ENCODE peak calls at places on chromosomes 3 and 15, in nine cellular contexts. One of them, this sample, is unnamed.

GRCh38 chr3:77134801-77135200 is 94.9 kb downstream of the ROBO2 start:
- DNase-seq in SK-N-SH: no peak
- DNase-seq in fibroblast of pulmonary artery: no peak
- DNase-seq in gastrocnemius medialis: no peak
- DNase-seq in IMR-90: no peak
- DNase-seq in coronary artery: no peak
- DNase-seq in H1: no peak
- DNase-seq in left ventricle myocardium inferior: no peak
- DNase-seq in iPS DF 6.9: no peak
- DNase-seq in this sample: no peak

GRCh38 chr3:49028298-49028672 is 913 bp downstream of the IMPDH2 start:
- DNase-seq in SK-N-SH: peak; percentile 4
- DNase-seq in fibroblast of pulmonary artery: no peak
- DNase-seq in gastrocnemius medialis: no peak
- DNase-seq in IMR-90: no peak
- DNase-seq in coronary artery: no peak
- DNase-seq in H1: no peak
- DNase-seq in left ventricle myocardium inferior: no peak
- DNase-seq in iPS DF 6.9: no peak
- DNase-seq in this sample: no peak

GRCh38 chr15:78360426-78360825 is 20.3 kb downstream of the CRABP1 start:
- DNase-seq in SK-N-SH: peak; percentile 41
- DNase-seq in fibroblast of pulmonary artery: no peak
- DNase-seq in gastrocnemius medialis: peak; percentile 30
- DNase-seq in IMR-90: no peak
- DNase-seq in coronary artery: no peak
- DNase-seq in H1: no peak
- DNase-seq in left ventricle myocardium inferior: peak; percentile 34
- DNase-seq in iPS DF 6.9: no peak
- DNase-seq in this sample: no peak

GRCh38 chr3:126512026-126512425 is 5.5 kb downstream of the UROC1 start:
- DNase-seq in SK-N-SH: no peak
- DNase-seq in fibroblast of pulmonary artery: no peak
- DNase-seq in gastrocnemius medialis: no peak
- DNase-seq in IMR-90: no peak
- DNase-seq in coronary artery: no peak
- DNase-seq in H1: no peak
- DNase-seq in left ventricle myocardium inferior: no peak
- DNase-seq in iPS DF 6.9: no peak
- DNase-seq in this sample: no peak

GRCh38 chr15:50925281-50925680 is 16.8 kb downstream of the AP4E1 start:
- DNase-seq in SK-N-SH: no peak
- DNase-seq in fibroblast of pulmonary artery: no peak
- DNase-seq in gastrocnemius medialis: no peak
- DNase-seq in IMR-90: no peak
- DNase-seq in coronary artery: no peak
- DNase-seq in H1: no peak
- DNase-seq in left ventricle myocardium inferior: no peak
- DNase-seq in iPS DF 6.9: no peak
- DNase-seq in this sample: peak; percentile 34

GRCh38 chr15:60757273-60757672 is 278.3 kb upstream of the ICE2 start:
- DNase-seq in SK-N-SH: no peak
- DNase-seq in fibroblast of pulmonary artery: no peak
- DNase-seq in gastrocnemius medialis: no peak
- DNase-seq in IMR-90: no peak
- DNase-seq in coronary artery: no peak
- DNase-seq in H1: no peak
- DNase-seq in left ventricle myocardium inferior: no peak
- DNase-seq in iPS DF 6.9: no peak
- DNase-seq in this sample: no peak

GRCh38 chr3:4821331-4821730 is 157.9 kb upstream of the BHLHE40 start:
- DNase-seq in SK-N-SH: no peak
- DNase-seq in fibroblast of pulmonary artery: no peak
- DNase-seq in gastrocnemius medialis: no peak
- DNase-seq in IMR-90: no peak
- DNase-seq in coronary artery: no peak
- DNase-seq in H1: no peak
- DNase-seq in left ventricle myocardium inferior: no peak
- DNase-seq in iPS DF 6.9: no peak
- DNase-seq in this sample: no peak

GRCh38 chr3:169992781-169993180 is 26.2 kb downstream of the SEC62 start:
- DNase-seq in SK-N-SH: no peak
- DNase-seq in fibroblast of pulmonary artery: no peak
- DNase-seq in gastrocnemius medialis: no peak
- DNase-seq in IMR-90: no peak
- DNase-seq in coronary artery: no peak
- DNase-seq in H1: no peak
- DNase-seq in left ventricle myocardium inferior: no peak
- DNase-seq in iPS DF 6.9: no peak
- DNase-seq in this sample: no peak

DNA sequence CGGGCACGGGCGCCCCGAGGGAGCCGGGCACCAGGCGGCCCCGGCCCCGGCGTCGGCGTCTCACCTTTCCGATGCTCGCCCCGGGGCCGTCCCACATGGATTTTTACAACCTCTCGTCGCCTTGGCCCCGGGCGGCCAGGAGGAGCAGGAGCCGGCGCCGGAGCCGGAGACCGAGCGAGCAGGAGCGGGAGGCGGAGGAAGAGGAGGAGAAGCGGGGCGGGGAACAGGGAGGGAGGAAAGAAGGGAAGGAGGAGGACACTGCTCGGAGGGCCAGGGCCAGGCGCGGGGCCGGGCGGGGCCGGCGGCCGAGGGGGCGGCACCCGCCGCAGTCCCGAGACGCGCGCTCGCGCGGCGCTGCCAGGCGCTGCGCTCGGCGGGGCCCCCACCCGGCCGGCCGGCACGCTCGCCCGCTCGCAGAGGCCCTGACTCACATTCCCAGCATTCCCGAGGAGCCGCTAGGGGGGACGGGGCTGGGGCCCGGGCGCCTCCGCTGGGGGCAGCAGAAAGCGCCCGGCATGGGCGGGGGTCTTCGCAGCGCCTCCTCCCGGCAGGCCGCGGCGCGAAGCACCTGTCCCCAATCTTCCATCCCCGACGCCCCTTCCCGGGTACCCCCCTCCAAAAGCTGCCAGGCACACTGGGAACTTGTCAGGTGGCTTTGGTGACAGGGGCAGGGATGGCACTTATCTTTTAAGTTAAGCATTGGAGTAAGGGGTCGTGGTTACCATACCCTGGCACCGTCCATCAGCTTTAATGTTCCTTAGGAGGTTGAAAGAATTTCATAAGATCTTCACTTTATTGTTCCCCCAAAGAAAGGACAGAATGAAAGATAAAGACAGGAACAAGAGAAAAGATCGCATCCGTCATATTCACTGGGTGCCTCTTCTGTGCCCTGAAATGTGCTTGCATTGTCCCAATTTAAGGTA is at the start of gene ERC2:
- DNase-seq in SK-N-SH: peak; percentile 92
- DNase-seq in fibroblast of pulmonary artery: peak; percentile 17
- DNase-seq in gastrocnemius medialis: no peak
- DNase-seq in IMR-90: no peak
- DNase-seq in coronary artery: no peak
- DNase-seq in H1: peak; percentile 75
- DNase-seq in left ventricle myocardium inferior: peak; percentile 27
- DNase-seq in iPS DF 6.9: peak; percentile 58
- DNase-seq in this sample: no peak
- H3K4me3 ChIP-seq in SK-N-SH: peak within 1 kb of the TSS; percentile 65
- H3K4me3 ChIP-seq in fibroblast of pulmonary artery: peak within 1 kb of the TSS; percentile 46
- H3K4me3 ChIP-seq in gastrocnemius medialis: peak within 1 kb of the TSS; percentile 49
- H3K4me3 ChIP-seq in IMR-90: peak within 1 kb of the TSS; percentile 26
- H3K4me3 ChIP-seq in coronary artery: peak within 1 kb of the TSS; percentile 71
- H3K4me3 ChIP-seq in H1: peak within 1 kb of the TSS; percentile 97
- H3K4me3 ChIP-seq in left ventricle myocardium inferior: peak within 1 kb of the TSS; percentile 70
- H3K4me3 ChIP-seq in iPS DF 6.9: peak within 1 kb of the TSS; percentile 90
- H3K4me3 ChIP-seq in this sample: peak within 1 kb of the TSS; percentile 49

GRCh38 chr3:12300137-12300536 is 11.3 kb downstream of the PPARG start:
- DNase-seq in SK-N-SH: no peak
- DNase-seq in fibroblast of pulmonary artery: no peak
- DNase-seq in gastrocnemius medialis: no peak
- DNase-seq in IMR-90: no peak
- DNase-seq in coronary artery: no peak
- DNase-seq in H1: no peak
- DNase-seq in left ventricle myocardium inferior: no peak
- DNase-seq in iPS DF 6.9: no peak
- DNase-seq in this sample: no peak

GRCh38 chr3:12301513-12301912 is 12.6 kb downstream of the PPARG start:
- DNase-seq in SK-N-SH: no peak
- DNase-seq in fibroblast of pulmonary artery: no peak
- DNase-seq in gastrocnemius medialis: no peak
- DNase-seq in IMR-90: no peak
- DNase-seq in coronary artery: no peak
- DNase-seq in H1: no peak
- DNase-seq in left ventricle myocardium inferior: no peak
- DNase-seq in iPS DF 6.9: no peak
- DNase-seq in this sample: no peak

GRCh38 chr3:12299026-12299425 is 10.2 kb downstream of the PPARG start:
- DNase-seq in SK-N-SH: no peak
- DNase-seq in fibroblast of pulmonary artery: no peak
- DNase-seq in gastrocnemius medialis: no peak
- DNase-seq in IMR-90: no peak
- DNase-seq in coronary artery: no peak
- DNase-seq in H1: no peak
- DNase-seq in left ventricle myocardium inferior: no peak
- DNase-seq in iPS DF 6.9: no peak
- DNase-seq in this sample: no peak

GRCh38 chr3:12302564-12302963 is 13.7 kb downstream of the PPARG start:
- DNase-seq in SK-N-SH: no peak
- DNase-seq in fibroblast of pulmonary artery: no peak
- DNase-seq in gastrocnemius medialis: no peak
- DNase-seq in IMR-90: peak; percentile 47
- DNase-seq in coronary artery: no peak
- DNase-seq in H1: no peak
- DNase-seq in left ventricle myocardium inferior: no peak
- DNase-seq in iPS DF 6.9: no peak
- DNase-seq in this sample: no peak

GRCh38 chr3:12301031-12301430 is 12.2 kb downstream of the PPARG start:
- DNase-seq in SK-N-SH: no peak
- DNase-seq in fibroblast of pulmonary artery: no peak
- DNase-seq in gastrocnemius medialis: no peak
- DNase-seq in IMR-90: no peak
- DNase-seq in coronary artery: no peak
- DNase-seq in H1: no peak
- DNase-seq in left ventricle myocardium inferior: no peak
- DNase-seq in iPS DF 6.9: no peak
- DNase-seq in this sample: no peak
- H3K4me3 ChIP-seq in SK-N-SH: no peak overlapping the region
- H3K4me3 ChIP-seq in fibroblast of pulmonary artery: no peak overlapping the region
- H3K4me3 ChIP-seq in gastrocnemius medialis: no peak overlapping the region
- H3K4me3 ChIP-seq in IMR-90: no peak overlapping the region
- H3K4me3 ChIP-seq in coronary artery: no peak overlapping the region
- H3K4me3 ChIP-seq in H1: no peak overlapping the region
- H3K4me3 ChIP-seq in left ventricle myocardium inferior: no peak overlapping the region
- H3K4me3 ChIP-seq in iPS DF 6.9: no peak overlapping the region
- H3K4me3 ChIP-seq in this sample: no peak overlapping the region

GRCh38 chr15:63940956-63941620 is 105.2 kb downstream of the DAPK2 start:
- DNase-seq in SK-N-SH: peak; percentile 48
- DNase-seq in fibroblast of pulmonary artery: no peak
- DNase-seq in gastrocnemius medialis: no peak
- DNase-seq in IMR-90: no peak
- DNase-seq in coronary artery: no peak
- DNase-seq in H1: no peak
- DNase-seq in left ventricle myocardium inferior: no peak
- DNase-seq in iPS DF 6.9: no peak
- DNase-seq in this sample: no peak

GRCh38 chr15:63941698-63942465 is 104.4 kb downstream of the DAPK2 start:
- DNase-seq in SK-N-SH: no peak
- DNase-seq in fibroblast of pulmonary artery: no peak
- DNase-seq in gastrocnemius medialis: no peak
- DNase-seq in IMR-90: no peak
- DNase-seq in coronary artery: no peak
- DNase-seq in H1: no peak
- DNase-seq in left ventricle myocardium inferior: no peak
- DNase-seq in iPS DF 6.9: no peak
- DNase-seq in this sample: no peak

GRCh38 chr15:63943829-63944680 is 102.2 kb downstream of the DAPK2 start:
- DNase-seq in SK-N-SH: no peak
- DNase-seq in fibroblast of pulmonary artery: no peak
- DNase-seq in gastrocnemius medialis: no peak
- DNase-seq in IMR-90: no peak
- DNase-seq in coronary artery: no peak
- DNase-seq in H1: no peak
- DNase-seq in left ventricle myocardium inferior: no peak
- DNase-seq in iPS DF 6.9: no peak
- DNase-seq in this sample: no peak

GRCh38 chr15:63944681-63944955 is 101.7 kb downstream of the DAPK2 start:
- DNase-seq in SK-N-SH: no peak
- DNase-seq in fibroblast of pulmonary artery: no peak
- DNase-seq in gastrocnemius medialis: no peak
- DNase-seq in IMR-90: no peak
- DNase-seq in coronary artery: no peak
- DNase-seq in H1: no peak
- DNase-seq in left ventricle myocardium inferior: no peak
- DNase-seq in iPS DF 6.9: no peak
- DNase-seq in this sample: no peak

DNA sequence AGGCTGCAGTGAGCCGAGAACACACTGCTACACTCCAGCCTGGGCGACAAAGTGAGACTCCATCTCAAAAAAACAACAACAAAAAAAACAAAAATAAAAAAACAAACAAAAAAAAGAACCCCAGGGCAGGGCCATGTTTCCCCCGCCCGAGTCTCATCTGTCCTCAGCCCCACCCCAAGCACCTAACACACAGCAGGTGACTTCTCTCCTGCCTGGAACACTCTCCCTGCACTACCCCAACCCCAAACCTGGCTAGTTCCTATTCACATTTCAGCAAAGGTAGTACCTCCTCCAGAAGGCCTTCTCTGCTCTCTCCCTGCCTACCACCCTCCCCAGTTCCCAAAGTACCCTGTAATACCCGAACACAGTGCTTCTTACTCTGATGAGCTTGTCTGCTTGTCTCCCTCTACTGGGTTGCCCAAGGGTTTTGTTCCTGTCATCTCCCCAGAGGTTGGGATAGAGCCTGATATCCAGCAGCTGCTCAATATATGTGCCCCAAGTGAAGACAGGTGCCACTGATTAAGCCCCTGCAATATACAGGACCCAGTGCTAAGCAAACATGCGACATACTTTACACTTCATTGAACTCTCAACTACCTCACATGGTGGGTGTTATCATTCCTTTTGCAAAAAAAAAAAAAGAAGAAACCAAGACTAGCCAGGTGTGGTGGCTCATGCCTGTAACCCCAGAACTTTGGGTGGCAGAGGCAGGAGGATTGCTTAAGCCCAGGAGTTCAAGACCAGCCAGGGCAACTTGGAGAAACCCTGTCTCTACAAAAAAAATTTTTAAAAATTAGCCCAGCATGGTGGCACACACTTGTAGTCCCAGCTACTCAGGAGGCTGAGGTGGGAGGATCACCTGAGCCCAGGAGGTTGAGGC is 103.6 kb downstream of the DAPK2 start:
- DNase-seq in SK-N-SH: no peak
- DNase-seq in fibroblast of pulmonary artery: no peak
- DNase-seq in gastrocnemius medialis: no peak
- DNase-seq in IMR-90: no peak
- DNase-seq in coronary artery: no peak
- DNase-seq in H1: no peak
- DNase-seq in left ventricle myocardium inferior: no peak
- DNase-seq in iPS DF 6.9: no peak
- DNase-seq in this sample: no peak
- H3K4me3 ChIP-seq in SK-N-SH: no peak overlapping the region
- H3K4me3 ChIP-seq in fibroblast of pulmonary artery: no peak overlapping the region
- H3K4me3 ChIP-seq in gastrocnemius medialis: no peak overlapping the region
- H3K4me3 ChIP-seq in IMR-90: no peak overlapping the region
- H3K4me3 ChIP-seq in coronary artery: no peak overlapping the region
- H3K4me3 ChIP-seq in H1: no peak overlapping the region
- H3K4me3 ChIP-seq in left ventricle myocardium inferior: no peak overlapping the region
- H3K4me3 ChIP-seq in iPS DF 6.9: no peak overlapping the region
- H3K4me3 ChIP-seq in this sample: no peak overlapping the region

DNA sequence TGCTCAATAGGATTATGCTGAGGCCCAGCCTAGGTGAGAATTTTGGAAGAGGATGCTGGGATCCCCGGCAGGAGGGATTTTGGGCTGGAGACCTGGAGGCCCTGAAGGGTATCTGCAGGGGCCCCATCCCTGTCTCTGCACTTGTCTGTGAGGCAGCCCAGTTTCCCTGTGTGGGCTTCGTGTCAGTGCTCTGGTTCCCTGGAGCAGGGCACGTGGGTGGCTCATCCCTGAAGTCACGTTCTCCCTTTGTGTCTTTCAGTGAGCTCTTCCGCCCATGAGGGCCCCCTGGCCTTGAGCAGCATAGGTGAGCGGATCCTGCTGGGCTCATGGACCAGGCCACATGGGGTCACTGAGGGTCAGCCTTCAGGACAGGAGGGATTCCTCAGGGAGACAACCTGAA is 217.9 kb downstream of the SNRPN start:
- DNase-seq in SK-N-SH: no peak
- DNase-seq in fibroblast of pulmonary artery: no peak
- DNase-seq in gastrocnemius medialis: no peak
- DNase-seq in IMR-90: no peak
- DNase-seq in coronary artery: no peak
- DNase-seq in H1: no peak
- DNase-seq in left ventricle myocardium inferior: no peak
- DNase-seq in iPS DF 6.9: no peak
- DNase-seq in this sample: no peak
- H3K4me3 ChIP-seq in SK-N-SH: no peak overlapping the region
- H3K4me3 ChIP-seq in fibroblast of pulmonary artery: no peak overlapping the region
- H3K4me3 ChIP-seq in gastrocnemius medialis: no peak overlapping the region
- H3K4me3 ChIP-seq in IMR-90: no peak overlapping the region
- H3K4me3 ChIP-seq in coronary artery: no peak overlapping the region
- H3K4me3 ChIP-seq in H1: no peak overlapping the region
- H3K4me3 ChIP-seq in left ventricle myocardium inferior: no peak overlapping the region
- H3K4me3 ChIP-seq in iPS DF 6.9: no peak overlapping the region
- H3K4me3 ChIP-seq in this sample: no peak overlapping the region

This sample was measured in AG04449.